ENCODE peak calls at places on chromosomes 5 and 9, in seven cellular contexts. U is activated T-cell treated with anti-CD3 and anti-CD28 coated beads for 48 hours; G is T-helper 1 cell; H is activated CD8-positive, alpha-beta T cell treated with anti-CD3 and anti-CD28 coated beads for 36 hours; F is NCI-H524; D is NCI-H2081; Z is NCI-H1048. I is an unnamed sample.

GRCh38 chr5:57311251-57311650 is 137.4 kb downstream of the GPBP1 start:
- DNase-seq in U (no peak), G (no peak), H (no peak), F (no peak), D (no peak), Z (no peak), I (no peak)

GRCh38 chr5:161299053-161299452 is 247.5 kb downstream of the GABRB2 start:
- DNase-seq in U (no peak), G (no peak), H (no peak), F (no peak), D (no peak), Z (no peak), I (no peak)

GRCh38 chr5:154901276-154901675 is 36.7 kb downstream of the GEMIN5 start:
- DNase-seq in U (no peak), G (no peak), H (no peak), F (no peak), D (no peak), Z (no peak), I (no peak)

GRCh38 chr9:114288233-114289051 is 34.5 kb upstream of the ORM1 start:
- DNase-seq in U (no peak), G (no peak), H (no peak), F (peak), D (no peak), Z (no peak), I (peak)

GRCh38 chr9:35903049-35903448 is 3.0 kb upstream of the HRCT1 start:
- DNase-seq in U (no peak), G (no peak), H (peak), F (peak), D (peak), Z (peak), I (no peak)

GRCh38 chr5:150044334-150044681 is 42.0 kb downstream of the CSF1R start:
- DNase-seq in U (no peak), G (no peak), H (no peak), F (no peak), D (no peak), Z (no peak), I (no peak)

GRCh38 chr9:107740088-107740980 is 250.8 kb upstream of the KLF4 start:
- DNase-seq in U (no peak), G (no peak), H (no peak), F (no peak), D (no peak), Z (no peak), I (peak)

GRCh38 chr9:90038778-90039177 is 434.0 kb downstream of the GADD45G start:
- DNase-seq in U (no peak), G (no peak), H (no peak), F (no peak), D (peak), Z (peak), I (no peak)

GRCh38 chr9:127816362-127816725 is 13.7 kb downstream of the FPGS start:
- DNase-seq in U (no peak), G (no peak), H (no peak), F (no peak), D (no peak), Z (no peak), I (no peak)

GRCh38 chr5:37838933-37839341 is 904 bp downstream of the GDNF start:
- DNase-seq in U (no peak), G (no peak), H (no peak), F (peak), D (no peak), Z (no peak), I (no peak)

GRCh38 chr5:139760066-139761056 is 35.2 kb upstream of the PSD2 start:
- DNase-seq in U (no peak), G (no peak), H (no peak), F (no peak), D (no peak), Z (no peak), I (no peak)

GRCh38 chr5:150780180-150780692 is 1.7 kb downstream of the SMIM3 start:
- DNase-seq in U (peak), G (no peak), H (peak), F (no peak), D (no peak), Z (no peak), I (peak)

GRCh38 chr5:103346162-103346748 is 87.7 kb downstream of the MACIR start:
- DNase-seq in U (no peak), G (no peak), H (no peak), F (no peak), D (no peak), Z (no peak), I (no peak)

GRCh38 chr9:131277673-131278420 is 1.5 kb upstream of the FAM78A start:
- DNase-seq in U (peak), G (peak), H (peak), F (peak), D (peak), Z (peak), I (peak)

GRCh38 chr5:34715711-34716110 is 59.6 kb downstream of the RAI14 start:
- DNase-seq in U (no peak), G (no peak), H (no peak), F (no peak), D (no peak), Z (no peak), I (no peak)

GRCh38 chr9:120394058-120394669 is 185.8 kb downstream of the CDK5RAP2 start:
- DNase-seq in U (peak), G (no peak), H (peak), F (no peak), D (no peak), Z (no peak), I (no peak)

GRCh38 chr5:37308796-37309195 is 59.6 kb upstream of the CPLANE1 start:
- DNase-seq in U (no peak), G (no peak), H (no peak), F (no peak), D (no peak), Z (no peak), I (no peak)

GRCh38 chr9:73152445-73152844 is 780 bp downstream of the ANXA1 start:
- DNase-seq in U (no peak), G (no peak), H (no peak), F (no peak), D (no peak), Z (no peak), I (no peak)

GRCh38 chr9:93143830-93144530 is 9.9 kb upstream of the NINJ1 start:
- DNase-seq in U (peak), G (peak), H (peak), F (peak), D (no peak), Z (no peak), I (no peak)

GRCh38 chr5:180071418-180072255 is at the start of gene RNF130:
- DNase-seq in U (peak), G (peak), H (peak), F (peak), D (peak), Z (peak), I (peak)

GRCh38 chr9:77673912-77674791 is 26.0 kb upstream of the GNA14 start:
- DNase-seq in U (no peak), G (no peak), H (no peak), F (no peak), D (no peak), Z (no peak), I (no peak)

GRCh38 chr5:54135042-54135441 is 175.3 kb downstream of the ARL15 start:
- DNase-seq in U (no peak), G (no peak), H (no peak), F (no peak), D (no peak), Z (no peak), I (no peak)

GRCh38 chr5:179226696-179227095 is 118.6 kb downstream of the ADAMTS2 start:
- DNase-seq in U (no peak), G (no peak), H (no peak), F (no peak), D (no peak), Z (no peak), I (no peak)

GRCh38 chr5:169632946-169633345 is 4.1 kb upstream of the DOCK2 start:
- DNase-seq in U (no peak), G (no peak), H (no peak), F (no peak), D (no peak), Z (no peak), I (no peak)

GRCh38 chr9:135879619-135880018 is 27.7 kb downstream of the CAMSAP1 start:
- DNase-seq in U (no peak), G (no peak), H (no peak), F (no peak), D (no peak), Z (no peak), I (no peak)

GRCh38 chr9:134724231-134724911 is 82.8 kb downstream of the COL5A1 start:
- DNase-seq in U (no peak), G (no peak), H (no peak), F (no peak), D (no peak), Z (no peak), I (peak)

GRCh38 chr5:111472579-111472978 is 39.8 kb downstream of the STARD4 start:
- DNase-seq in U (no peak), G (no peak), H (no peak), F (no peak), D (no peak), Z (no peak), I (no peak)

GRCh38 chr5:108748354-108749129 is 845 bp downstream of the FER start:
- DNase-seq in U (peak), G (peak), H (peak), F (peak), D (peak), Z (peak), I (peak)

GRCh38 chr5:158639876-158640570 is 459.7 kb downstream of the EBF1 start:
- DNase-seq in U (no peak), G (no peak), H (no peak), F (no peak), D (no peak), Z (no peak), I (no peak)

GRCh38 chr9:135085830-135086546 is 1.5 kb upstream of the OLFM1 start:
- DNase-seq in U (peak), G (no peak), H (peak), F (peak), D (no peak), Z (no peak), I (peak)

GRCh38 chr9:113522858-113523257 is 59.3 kb downstream of the RGS3 start:
- DNase-seq in U (no peak), G (no peak), H (no peak), F (no peak), D (no peak), Z (no peak), I (no peak)

GRCh38 chr5:34735436-34736426 is 79.6 kb downstream of the RAI14 start:
- DNase-seq in U (no peak), G (no peak), H (no peak), F (no peak), D (no peak), Z (no peak), I (no peak)

I was measured in left ventricle myocardium inferior.